ENCODE peak calls at places on chromosomes 13 and 19, in four cellular contexts. M is pancreas; A is CD4-positive, CD25-positive, alpha-beta regulatory T cell; J is tibial nerve. I is an unnamed sample. For H3K4me1 and H3K36me3, the result is how much of the 10 kb centered on the place peaks cover.

GRCh38 chr19:41545547-41545946 is 30.4 kb upstream of the CEACAM21 start:
- DNase-seq in A (peak), M (no peak), J (no peak), I (no peak)

GRCh38 chr13:19183676-19184075 is 2.1 kb upstream of the TUBA3C start:
- DNase-seq in A (no peak), M (no peak), J (no peak), I (no peak)

GRCh38 chr13:42991892-42992584 is at the start of gene EPSTI1:
- DNase-seq in M (peak), A (peak), J (peak), I (peak)

GRCh38 chr13:48477191-48477855 is 55.6 kb downstream of the RCBTB2 start:
- DNase-seq in J (no peak), M (no peak), A (no peak), I (no peak)

GRCh38 chr19:48613024-48613851 is 1.6 kb downstream of the FAM83E start:
- DNase-seq in M (peak), J (no peak), A (no peak), I (no peak)

GRCh38 chr13:26168276-26168814 is 53.8 kb downstream of the RNF6 start:
- DNase-seq in A (no peak), J (no peak), M (no peak), I (no peak)

GRCh38 chr13:111474136-111475002 is 153.9 kb downstream of the TEX29 start:
- DNase-seq in J (no peak), M (no peak), A (peak), I (no peak)

GRCh38 chr13:113647351-113648217 is 10.4 kb downstream of the ATP4B start:
- DNase-seq in M (peak), A (no peak), J (peak), I (no peak)

GRCh38 chr13:47188802-47189201 is 291.9 kb upstream of the HTR2A start:
- DNase-seq in J (no peak), A (no peak), M (no peak), I (no peak)

GRCh38 chr19:35712910-35713845 is 4.6 kb upstream of the KMT2B start:
- DNase-seq in A (peak), J (no peak), M (no peak), I (peak)

GRCh38 chr19:49339364-49340068 is 4.3 kb downstream of the CD37 start:
- DNase-seq in A (no peak), J (peak), M (peak), I (no peak)

GRCh38 chr13:41462427-41462826 is 5.1 kb downstream of the RGCC start:
- DNase-seq in A (no peak), M (no peak), J (no peak), I (no peak)
- H3K4me1 ChIP-seq in A (half or more), M (under half), J (under half), I (half or more)

GRCh38 chr19:11652056-11652455 is 54.8 kb downstream of the ZNF627 start:
- DNase-seq in A (no peak), M (no peak), J (no peak), I (no peak)

GRCh38 chr19:11649941-11650340 is 52.7 kb downstream of the ZNF627 start:
- DNase-seq in M (no peak), A (no peak), J (no peak), I (no peak)

GRCh38 chr19:11652492-11652891 is 55.2 kb downstream of the ZNF627 start:
- DNase-seq in J (no peak), M (no peak), A (no peak), I (no peak)

GRCh38 chr19:11656535-11656934 is 59.3 kb downstream of the ZNF627 start:
- DNase-seq in M (no peak), A (no peak), J (no peak), I (no peak)

DNA sequence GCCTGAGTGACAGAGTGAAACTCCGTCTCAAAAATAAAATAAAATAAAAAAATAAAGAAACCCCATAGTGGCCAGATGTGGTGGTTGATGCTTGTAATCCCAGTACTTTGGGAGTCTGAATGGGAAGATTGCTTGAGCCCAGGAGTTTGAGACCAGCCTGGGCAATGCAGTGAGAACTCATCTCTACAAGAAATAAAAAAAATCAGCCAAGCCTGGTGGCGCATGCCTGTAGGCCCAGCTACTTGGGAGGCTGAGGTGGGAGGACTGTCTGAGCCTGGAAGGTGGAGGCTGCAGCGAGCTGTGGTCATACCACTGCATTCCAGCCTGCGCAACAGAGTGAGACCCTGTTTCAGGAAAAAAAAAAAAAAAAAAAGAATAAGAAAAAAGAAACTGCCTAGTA is 53.8 kb downstream of the ZNF627 start:
- DNase-seq in J (no peak), M (no peak), A (no peak), I (no peak)
- H3K36me3 ChIP-seq in J (under half), M (under half), A (under half), I (under half)

DNA sequence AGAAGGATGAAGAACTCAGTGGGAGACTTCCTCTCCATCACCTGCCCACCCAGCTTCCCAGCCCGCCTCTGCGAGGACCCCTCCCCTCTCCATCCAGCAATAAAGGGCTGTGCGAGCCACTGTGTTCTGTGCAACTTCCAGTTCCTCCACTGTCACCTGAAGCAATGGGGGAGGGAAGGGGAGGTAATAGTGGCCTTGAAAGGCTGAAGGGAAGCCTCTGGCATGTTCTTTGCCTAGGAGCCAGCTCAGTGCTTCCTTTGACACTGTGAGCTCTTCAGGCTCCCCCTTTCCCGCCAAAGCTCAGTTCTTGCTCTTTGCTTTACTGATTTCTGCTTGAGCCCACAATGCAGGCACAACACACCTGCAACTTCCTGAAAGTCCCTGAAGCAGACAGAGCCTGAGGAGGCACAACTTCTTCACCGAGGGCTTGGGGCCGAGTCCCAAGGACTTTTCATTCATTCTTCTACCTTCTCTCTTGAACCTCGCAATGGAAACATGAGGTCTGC is 73.2 kb upstream of the DOCK9 start:
- DNase-seq in M (no peak), J (no peak), A (peak), I (no peak)
- H3K4me1 ChIP-seq in M (under half), J (under half), A (half or more), I (half or more)

GRCh38 chr19:44759083-44759804 is 10.7 kb downstream of the BCL3 start:
- DNase-seq in A (no peak), J (no peak), M (no peak), I (no peak)
- H3K36me3 ChIP-seq in A (under half), J (under half), M (under half), I (under half)

DNA sequence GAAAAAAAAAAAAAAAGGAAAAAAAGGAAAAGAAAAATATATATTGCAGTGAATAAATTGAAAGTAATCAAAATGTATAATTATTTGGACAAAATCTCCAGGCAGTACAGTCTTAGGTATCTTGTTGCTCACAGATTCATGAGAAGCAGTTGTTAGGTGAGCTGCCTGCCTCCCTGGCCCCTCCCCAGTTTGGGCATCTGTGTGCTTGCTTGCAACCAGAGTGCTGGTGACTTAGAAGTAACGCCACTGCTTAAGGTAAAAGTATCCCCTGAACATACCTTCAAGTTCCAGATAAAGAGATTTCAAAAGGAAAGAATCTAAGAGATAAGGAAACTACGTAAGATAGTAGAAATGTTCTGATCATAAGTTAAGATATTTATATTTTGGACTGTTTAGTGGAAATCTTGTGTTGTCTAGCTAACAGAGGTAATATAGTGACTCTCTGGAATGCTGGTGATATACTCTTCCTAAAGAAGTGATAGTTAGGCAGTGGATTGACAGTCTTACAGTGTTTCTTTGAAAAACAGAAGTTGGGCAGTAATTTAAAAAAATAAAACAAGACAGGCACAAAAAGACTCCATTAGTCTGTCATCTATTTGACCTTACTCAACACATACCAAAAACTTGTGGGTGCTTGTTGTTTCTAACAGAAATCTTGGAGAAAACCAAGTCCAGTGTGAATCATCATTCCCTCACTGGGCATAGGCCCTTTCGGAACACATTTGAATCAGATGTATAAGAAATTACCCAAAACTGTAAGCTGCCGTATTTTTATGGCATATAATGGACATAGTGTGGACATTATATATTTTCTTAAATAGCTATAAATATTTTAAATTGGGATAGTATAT is 38.3 kb upstream of the KCTD4 start:
- DNase-seq in J (no peak), M (no peak), A (no peak), I (no peak)
- H3K4me1 ChIP-seq in J (under half), M (under half), A (under half), I (under half)

GRCh38 chr19:16537111-16537510 is 5.1 kb downstream of the CHERP start:
- DNase-seq in M (no peak), A (no peak), J (no peak), I (no peak)
- H3K36me3 ChIP-seq in M (under half), A (half or more), J (under half), I (under half)

DNA sequence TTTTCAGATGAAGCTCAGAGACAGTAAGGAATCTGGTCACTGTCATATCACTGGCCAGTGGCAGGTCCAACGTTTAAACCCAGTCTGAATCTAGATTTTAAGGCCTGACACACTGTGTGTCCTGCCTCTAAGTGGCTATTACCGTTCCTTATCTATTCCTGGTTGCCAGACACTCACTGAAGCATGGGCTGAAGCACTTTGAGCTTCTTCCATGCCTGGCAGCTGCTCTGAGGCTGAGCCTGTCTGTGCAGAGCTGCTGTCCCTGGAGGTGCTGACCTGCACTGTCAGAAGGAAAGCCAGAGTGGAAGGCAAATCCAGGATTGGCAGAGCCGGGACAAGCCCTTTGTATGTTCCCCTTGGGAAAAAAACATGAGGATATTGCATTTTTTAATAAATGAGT is 109.2 kb upstream of the SLC7A1 start:
- DNase-seq in M (no peak), A (no peak), J (no peak), I (no peak)
- H3K4me1 ChIP-seq in M (under half), A (under half), J (under half), I (under half)

GRCh38 chr19:50933640-50934039 is 19.2 kb downstream of the KLK5 start:
- DNase-seq in A (no peak), J (no peak), M (no peak), I (no peak)

GRCh38 chr19:50932690-50933083 is 20.2 kb downstream of the KLK5 start:
- DNase-seq in A (no peak), J (no peak), M (no peak), I (no peak)

GRCh38 chr19:50932018-50932689 is 20.7 kb downstream of the KLK5 start:
- DNase-seq in A (no peak), J (no peak), M (no peak), I (no peak)

GRCh38 chr19:50928841-50929240 is 17.6 kb upstream of the KLK4 start:
- DNase-seq in M (no peak), J (no peak), A (no peak), I (no peak)

GRCh38 chr19:50931023-50931422 is 19.8 kb upstream of the KLK4 start:
- DNase-seq in J (no peak), M (no peak), A (no peak), I (no peak)
- H3K36me3 ChIP-seq in J (under half), M (under half), A (under half), I (under half)